ENCODE peak calls at places on chromosomes 11 and 22, in seven cellular contexts. B is memory B cell, E is dorsolateral prefrontal cortex, V is NCI-H1092, K is foreskin fibroblast, Z is SK-MEL-5, G is EH. Q is an unnamed sample.

GRCh38 chr22:45469573-45470383 is 32.9 kb upstream of the FBLN1 start:
- DNase-seq in B (no peak), E (no peak), V (no peak), K (peak), Z (no peak), G (peak), Q (no peak)

GRCh38 chr22:44386386-44387035 is 73.8 kb upstream of the SHISAL1 start:
- DNase-seq in B (no peak), E (no peak), V (no peak), K (no peak), Z (no peak), G (no peak), Q (no peak)

GRCh38 chr22:23245799-23246136 is 65.5 kb downstream of the BCR start:
- DNase-seq in B (no peak), E (no peak), V (no peak), K (no peak), Z (no peak), G (no peak), Q (no peak)

GRCh38 chr11:45543808-45544422 is 121.5 kb downstream of the CHST1 start:
- DNase-seq in B (no peak), E (no peak), V (no peak), K (no peak), Z (peak), G (peak), Q (no peak)

GRCh38 chr22:22666307-22667091 is 22.1 kb downstream of the GGTLC2 start:
- DNase-seq in B (peak), E (no peak), V (no peak), K (peak), Z (peak), G (peak), Q (no peak)

GRCh38 chr11:130037881-130038601 is 31.7 kb upstream of the APLP2 start:
- DNase-seq in B (no peak), E (no peak), V (no peak), K (no peak), Z (peak), G (no peak), Q (no peak)

GRCh38 chr11:46391578-46392420 is at the start of gene CHRM4:
- DNase-seq in B (no peak), E (no peak), V (peak), K (no peak), Z (peak), G (peak), Q (no peak)

GRCh38 chr11:66262696-66263095 is 5.7 kb upstream of the RAB1B start:
- DNase-seq in B (no peak), E (no peak), V (no peak), K (no peak), Z (no peak), G (no peak), Q (no peak)

GRCh38 chr11:124861670-124862069 is 3.6 kb upstream of the ROBO3 start:
- DNase-seq in B (no peak), E (no peak), V (no peak), K (no peak), Z (no peak), G (no peak), Q (no peak)

GRCh38 chr22:31127181-31127772 is 4.5 kb downstream of the INPP5J start:
- DNase-seq in B (no peak), E (no peak), V (no peak), K (no peak), Z (no peak), G (no peak), Q (no peak)

GRCh38 chr22:28992565-28993326 is 68.9 kb downstream of the C22orf31 start:
- DNase-seq in B (no peak), E (no peak), V (peak), K (no peak), Z (no peak), G (no peak), Q (no peak)

GRCh38 chr11:70468256-70469230 is 70.2 kb downstream of the CTTN start:
- DNase-seq in B (no peak), E (no peak), V (no peak), K (no peak), Z (peak), G (no peak), Q (no peak)

GRCh38 chr11:6693342-6694228 is 10.4 kb upstream of the MRPL17 start:
- DNase-seq in B (no peak), E (no peak), V (no peak), K (peak), Z (peak), G (peak), Q (peak)

GRCh38 chr11:93198221-93198650 is 445 bp upstream of the SLC36A4 start:
- DNase-seq in B (no peak), E (no peak), V (no peak), K (peak), Z (no peak), G (peak), Q (no peak)

GRCh38 chr11:64296236-64296635 is 3.9 kb upstream of the CATSPERZ start:
- DNase-seq in B (no peak), E (no peak), V (no peak), K (no peak), Z (no peak), G (peak), Q (no peak)

GRCh38 chr11:64409707-64410395 is 50.9 kb downstream of the RPS6KA4 start:
- DNase-seq in B (no peak), E (no peak), V (no peak), K (no peak), Z (no peak), G (no peak), Q (no peak)

GRCh38 chr22:49979587-49980264 is 19.2 kb downstream of the PIM3 start:
- DNase-seq in B (no peak), E (no peak), V (no peak), K (peak), Z (peak), G (peak), Q (no peak)

GRCh38 chr11:114322934-114323333 is 26.7 kb downstream of the NNMT start:
- DNase-seq in B (no peak), E (no peak), V (no peak), K (no peak), Z (no peak), G (peak), Q (no peak)

GRCh38 chr22:46738961-46739870 is 1.2 kb upstream of the CERK start:
- DNase-seq in B (no peak), E (no peak), V (no peak), K (peak), Z (peak), G (peak), Q (no peak)

GRCh38 chr11:127789887-127790286 is 789.3 kb upstream of the KIRREL3 start:
- DNase-seq in B (no peak), E (no peak), V (peak), K (no peak), Z (peak), G (peak), Q (no peak)

GRCh38 chr11:72721689-72722049 is 30.5 kb downstream of the ARAP1 start:
- DNase-seq in B (no peak), E (no peak), V (no peak), K (no peak), Z (no peak), G (peak), Q (peak)

GRCh38 chr11:31809543-31809856 is 1.6 kb downstream of the PAX6 start:
- DNase-seq in B (no peak), E (no peak), V (no peak), K (no peak), Z (no peak), G (no peak), Q (no peak)

GRCh38 chr11:68113986-68114385 is 7.2 kb downstream of the CHKA start:
- DNase-seq in B (no peak), E (no peak), V (no peak), K (no peak), Z (no peak), G (peak), Q (no peak)

GRCh38 chr22:27911329-27911728 is 7.7 kb downstream of the PITPNB start:
- DNase-seq in B (no peak), E (no peak), V (no peak), K (no peak), Z (no peak), G (no peak), Q (no peak)

GRCh38 chr11:79546366-79546765 is 105.5 kb upstream of the TENM4 start:
- DNase-seq in B (no peak), E (no peak), V (no peak), K (no peak), Z (no peak), G (no peak), Q (no peak)

GRCh38 chr22:38599466-38599865 is 29.5 kb upstream of the DMC1 start:
- DNase-seq in B (no peak), E (no peak), V (no peak), K (no peak), Z (no peak), G (no peak), Q (no peak)

GRCh38 chr11:97445561-97445960 is 1055.7 kb downstream of the JRKL start:
- DNase-seq in B (no peak), E (no peak), V (no peak), K (no peak), Z (no peak), G (no peak), Q (no peak)

GRCh38 chr22:24421428-24421931 is 5.9 kb upstream of the ADORA2A start:
- DNase-seq in B (peak), E (no peak), V (no peak), K (no peak), Z (peak), G (no peak), Q (no peak)